ENCODE peak calls at places on chromosome 13, in ten cellular contexts. F is stimulated activated CD4-positive, alpha-beta T cell treated with anti-CD3 and anti-CD28 coated beads, Interleukin-2, amount 100 ng/mL, for 24 hours; R is nucleus accumbens; K is NCI-H1092; B is colonic mucosa; P is A172; A is activated CD4-positive, alpha-beta T cell treated with anti-CD3 and anti-CD28 coated beads for 24 hours; G is fibroblast of the conjunctiva; L is fibroblast of gingiva; X is stimulated activated CD8-positive, alpha-beta memory T cell treated with anti-CD3 and anti-CD28 coated beads, Interleukin-7, amount 100 ng/mL, for 1 hour. O is an unnamed sample.

GRCh38 chr13:36710396-36710795 is 36.6 kb downstream of the SERTM1 start:
- DNase-seq in F (no peak), R (no peak), K (no peak), B (no peak), P (no peak), A (no peak), G (no peak), L (no peak), X (no peak), O (no peak)

GRCh38 chr13:33543631-33544030 is 258.1 kb upstream of the STARD13 start:
- DNase-seq in F (no peak), R (no peak), K (no peak), B (no peak), P (peak; percentile 14), A (no peak), G (no peak), L (no peak), X (no peak), O (no peak)

GRCh38 chr13:51726446-51727185 is 77.3 kb downstream of the DHRS12 start:
- DNase-seq in F (no peak), R (no peak), K (no peak), B (no peak), P (no peak), A (no peak), G (peak; percentile 82), L (peak; percentile 86), X (no peak), O (no peak)

GRCh38 chr13:100438059-100438788 is 150.4 kb downstream of the GGACT start:
- DNase-seq in F (no peak), R (no peak), K (no peak), B (no peak), P (no peak), A (no peak), G (no peak), L (no peak), X (no peak), O (no peak)

GRCh38 chr13:37747071-37747612 is 122.4 kb downstream of the TRPC4 start:
- DNase-seq in F (no peak), R (no peak), K (peak; percentile 2), B (no peak), P (peak; percentile 32), A (no peak), G (peak; percentile 12), L (peak; percentile 59), X (no peak), O (no peak)

GRCh38 chr13:41075034-41075433 is 13.7 kb downstream of the WBP4 start:
- DNase-seq in F (peak; percentile 20), R (no peak), K (no peak), B (no peak), P (peak; percentile 22), A (no peak), G (no peak), L (peak; percentile 30), X (no peak), O (no peak)

GRCh38 chr13:46934749-46935148 is 37.9 kb upstream of the HTR2A start:
- DNase-seq in F (no peak), R (no peak), K (no peak), B (no peak), P (no peak), A (no peak), G (no peak), L (no peak), X (no peak), O (no peak)

GRCh38 chr13:20924758-20925394 is 22.3 kb upstream of the XPO4 start:
- DNase-seq in F (peak; percentile 79), R (peak; percentile 75), K (peak; percentile 80), B (peak; percentile 84), P (peak; percentile 53), A (peak; percentile 64), G (peak; percentile 73), L (peak; percentile 66), X (peak; percentile 38), O (peak; percentile 63)

GRCh38 chr13:106348032-106348431 is 187.4 kb downstream of the EFNB2 start:
- DNase-seq in F (no peak), R (no peak), K (no peak), B (no peak), P (peak; percentile 65), A (no peak), G (no peak), L (no peak), X (no peak), O (no peak)

GRCh38 chr13:95485045-95485517 is 67.4 kb upstream of the CLDN10 start:
- DNase-seq in F (no peak), R (no peak), K (no peak), B (no peak), P (peak; percentile 24), A (no peak), G (no peak), L (no peak), X (no peak), O (no peak)

GRCh38 chr13:39779337-39780270 is 124.1 kb downstream of the COG6 start:
- DNase-seq in F (peak; percentile 32), R (no peak), K (no peak), B (no peak), P (peak; percentile 18), A (no peak), G (no peak), L (no peak), X (no peak), O (no peak)

GRCh38 chr13:66984241-66984640 is 245.9 kb downstream of the PCDH9 start:
- DNase-seq in F (no peak), R (no peak), K (no peak), B (no peak), P (no peak), A (no peak), G (peak; percentile 32), L (peak; percentile 48), X (no peak), O (no peak)

GRCh38 chr13:107576430-107576829 is 638.9 kb downstream of the LIG4 start:
- DNase-seq in F (no peak), R (no peak), K (no peak), B (no peak), P (no peak), A (no peak), G (no peak), L (no peak), X (no peak), O (no peak)

GRCh38 chr13:20847298-20847697 is 55.2 kb downstream of the XPO4 start:
- DNase-seq in F (no peak), R (no peak), K (peak; percentile 10), B (no peak), P (no peak), A (no peak), G (no peak), L (no peak), X (no peak), O (no peak)

GRCh38 chr13:93199856-93200255 is 26.8 kb upstream of the GPC6 start:
- DNase-seq in F (no peak), R (no peak), K (no peak), B (no peak), P (no peak), A (no peak), G (no peak), L (peak; percentile 67), X (no peak), O (no peak)

GRCh38 chr13:22837980-22838615 is 342.7 kb upstream of the SGCG start:
- DNase-seq in F (no peak), R (no peak), K (peak; percentile 17), B (no peak), P (no peak), A (no peak), G (no peak), L (no peak), X (no peak), O (no peak)

GRCh38 chr13:50908371-50908770 is 1.2 kb upstream of the RNASEH2B start:
- DNase-seq in F (no peak), R (no peak), K (no peak), B (no peak), P (no peak), A (no peak), G (no peak), L (no peak), X (no peak), O (no peak)

GRCh38 chr13:50156722-50157121 is 141.5 kb downstream of the KCNRG start:
- DNase-seq in F (no peak), R (no peak), K (no peak), B (no peak), P (no peak), A (no peak), G (peak; percentile 12), L (peak; percentile 19), X (no peak), O (no peak)

GRCh38 chr13:97566907-97567306 is 132.9 kb downstream of the RAP2A start:
- DNase-seq in F (no peak), R (no peak), K (no peak), B (no peak), P (no peak), A (no peak), G (no peak), L (no peak), X (no peak), O (no peak)

GRCh38 chr13:95382411-95382810 is 81.2 kb upstream of the ABCC4 start:
- DNase-seq in F (no peak), R (no peak), K (no peak), B (no peak), P (no peak), A (no peak), G (no peak), L (no peak), X (no peak), O (no peak)

GRCh38 chr13:60417734-60418133 is 20.7 kb downstream of the TDRD3 start:
- DNase-seq in F (no peak), R (no peak), K (no peak), B (no peak), P (no peak), A (no peak), G (no peak), L (no peak), X (no peak), O (no peak)

GRCh38 chr13:29538625-29538976 is 56.9 kb downstream of the SLC7A1 start:
- DNase-seq in F (no peak), R (no peak), K (no peak), B (no peak), P (no peak), A (no peak), G (no peak), L (peak; percentile 68), X (no peak), O (no peak)

GRCh38 chr13:98173431-98173921 is 3.6 kb downstream of the RNF113B start:
- DNase-seq in F (no peak), R (no peak), K (no peak), B (no peak), P (peak; percentile 65), A (no peak), G (peak; percentile 34), L (peak; percentile 96), X (no peak), O (no peak)

GRCh38 chr13:44815507-44816074 is 173.7 kb downstream of the NUFIP1 start:
- DNase-seq in F (peak; percentile 43), R (no peak), K (no peak), B (peak; percentile 24), P (peak; percentile 93), A (no peak), G (peak; percentile 90), L (peak; percentile 86), X (no peak), O (no peak)

GRCh38 chr13:114065926-114066774 is 66.3 kb downstream of the RASA3 start:
- DNase-seq in F (peak; percentile 39), R (no peak), K (no peak), B (no peak), P (no peak), A (no peak), G (no peak), L (no peak), X (no peak), O (no peak)

GRCh38 chr13:77345150-77345780 is 18.4 kb upstream of the MYCBP2 start:
- DNase-seq in F (no peak), R (no peak), K (peak; percentile 71), B (no peak), P (no peak), A (no peak), G (no peak), L (no peak), X (no peak), O (no peak)

GRCh38 chr13:113882266-113882627 is 18.4 kb upstream of the GAS6 start:
- DNase-seq in F (no peak), R (no peak), K (no peak), B (no peak), P (no peak), A (no peak), G (no peak), L (no peak), X (no peak), O (no peak)

GRCh38 chr13:39149896-39150295 is 111.6 kb downstream of the NHLRC3 start:
- DNase-seq in F (no peak), R (no peak), K (no peak), B (no peak), P (no peak), A (no peak), G (no peak), L (no peak), X (no peak), O (no peak)